ENCODE peak calls at places on chromosomes 3 and 15, in six cellular contexts. X is nephron progenitor cell, A is coronary artery, M is C1 segment of cervical spinal cord, R is foreskin fibroblast, N is H4. G is an unnamed sample.

GRCh38 chr3:172624999-172625398 is 85.9 kb downstream of the NCEH1 start:
- DNase-seq in X (no peak), A (no peak), M (no peak), R (no peak), N (no peak), G (no peak)

GRCh38 chr3:37852097-37852496 is 9.6 kb upstream of the CTDSPL start:
- DNase-seq in X (no peak), A (no peak), M (no peak), R (peak; percentile 60), N (no peak), G (no peak)

GRCh38 chr15:47135279-47135678 is 582.0 kb upstream of the SEMA6D start:
- DNase-seq in X (no peak), A (no peak), M (no peak), R (no peak), N (no peak), G (no peak)

GRCh38 chr3:52288674-52289073 is 1.0 kb downstream of the GLYCTK start:
- DNase-seq in X (no peak), A (no peak), M (no peak), R (no peak), N (no peak), G (no peak)

GRCh38 chr15:62135532-62136134 is 29.5 kb downstream of the C2CD4B start:
- DNase-seq in X (no peak), A (no peak), M (no peak), R (peak; percentile 14), N (peak; percentile 43), G (no peak)

GRCh38 chr3:135325096-135325495 is 530.0 kb downstream of the EPHB1 start:
- DNase-seq in X (no peak), A (no peak), M (no peak), R (no peak), N (no peak), G (no peak)

GRCh38 chr3:32843504-32844321 is 25.9 kb downstream of the TRIM71 start:
- DNase-seq in X (peak; percentile 24), A (no peak), M (no peak), R (no peak), N (no peak), G (no peak)

GRCh38 chr3:146164071-146164470 is 3.1 kb upstream of the PLOD2 start:
- DNase-seq in X (no peak), A (no peak), M (no peak), R (peak; percentile 44), N (no peak), G (no peak)

GRCh38 chr3:45986303-45986982 is 9.2 kb downstream of the FYCO1 start:
- DNase-seq in X (no peak), A (peak; percentile 87), M (no peak), R (peak; percentile 77), N (peak; percentile 80), G (no peak)

GRCh38 chr15:28953573-28954195 is 67.9 kb downstream of the APBA2 start:
- DNase-seq in X (no peak), A (no peak), M (no peak), R (no peak), N (no peak), G (no peak)

GRCh38 chr3:52237659-52238172 is 1.2 kb downstream of the TWF2 start:
- DNase-seq in X (no peak), A (peak; percentile 89), M (no peak), R (peak; percentile 96), N (peak; percentile 75), G (no peak)

GRCh38 chr3:4978259-4978965 is 825 bp upstream of the BHLHE40 start:
- DNase-seq in X (peak; percentile 90), A (peak; percentile 99), M (peak; percentile 67), R (peak; percentile 99), N (peak; percentile 95), G (peak; percentile 98)

GRCh38 chr3:53134631-53135232 is 4.5 kb upstream of the RFT1 start:
- DNase-seq in X (peak; percentile 69), A (no peak), M (no peak), R (peak; percentile 90), N (peak; percentile 57), G (peak; percentile 78)

GRCh38 chr3:181859518-181859917 is 147.8 kb downstream of the SOX2 start:
- DNase-seq in X (no peak), A (no peak), M (no peak), R (no peak), N (no peak), G (no peak)

GRCh38 chr3:183265157-183265642 is 12.1 kb downstream of the B3GNT5 start:
- DNase-seq in X (peak; percentile 36), A (no peak), M (no peak), R (peak; percentile 28), N (no peak), G (no peak)

GRCh38 chr3:196726788-196727675 is 12.6 kb upstream of the PAK2 start:
- DNase-seq in X (no peak), A (no peak), M (no peak), R (peak; percentile 69), N (no peak), G (peak; percentile 66)

GRCh38 chr15:23039917-23040281 is 530 bp upstream of the TUBGCP5 start:
- DNase-seq in X (no peak), A (peak; percentile 80), M (no peak), R (no peak), N (no peak), G (no peak)

GRCh38 chr3:121735047-121735696 is 14.4 kb downstream of the GOLGB1 start:
- DNase-seq in X (no peak), A (no peak), M (no peak), R (no peak), N (no peak), G (no peak)

GRCh38 chr3:197309528-197310361 is 11.3 kb upstream of the DLG1 start:
- DNase-seq in X (no peak), A (no peak), M (no peak), R (peak; percentile 92), N (peak; percentile 97), G (no peak)

GRCh38 chr3:4245671-4246070 is 57.5 kb upstream of the SETMAR start:
- DNase-seq in X (no peak), A (no peak), M (no peak), R (no peak), N (peak; percentile 45), G (no peak)

GRCh38 chr3:121690777-121691405 is 30.2 kb upstream of the HCLS1 start:
- DNase-seq in X (no peak), A (no peak), M (no peak), R (no peak), N (no peak), G (no peak)

GRCh38 chr3:165852150-165852549 is 14.9 kb upstream of the BCHE start:
- DNase-seq in X (no peak), A (no peak), M (no peak), R (no peak), N (no peak), G (no peak)

GRCh38 chr3:48695113-48695753 is 9.5 kb upstream of the NCKIPSD start:
- DNase-seq in X (peak; percentile 28), A (peak; percentile 87), M (peak; percentile 50), R (peak; percentile 79), N (peak; percentile 58), G (no peak)

GRCh38 chr15:95922431-95922830 is 408.1 kb upstream of the NR2F2 start:
- DNase-seq in X (no peak), A (no peak), M (no peak), R (no peak), N (no peak), G (no peak)

GRCh38 chr15:31069360-31070000 is 32.0 kb downstream of the TRPM1 start:
- DNase-seq in X (no peak), A (no peak), M (no peak), R (peak; percentile 82), N (no peak), G (no peak)

GRCh38 chr15:44706946-44707636 is 4.0 kb downstream of the PATL2 start:
- DNase-seq in X (no peak), A (no peak), M (no peak), R (no peak), N (no peak), G (no peak)

GRCh38 chr3:143307613-143308183 is 188.1 kb downstream of the CHST2 start:
- DNase-seq in X (no peak), A (no peak), M (no peak), R (peak; percentile 65), N (peak; percentile 55), G (no peak)